ENCODE peak calls at places on chromosome 1, in nine cellular contexts. K, I, W, D, H, F, L, B and M are unnamed samples.

GRCh38 chr1:26327956-26328362 is 10.2 kb downstream of the CD52 start:
- DNase-seq in L (no peak), I (no peak), D (no peak), K (no peak), F (no peak), W (no peak), B (no peak), H (no peak), M (no peak)

GRCh38 chr1:172870901-172871606 is 179.7 kb downstream of the TNFSF18 start:
- DNase-seq in I (peak; percentile 41), F (no peak), D (no peak), H (no peak), K (no peak), L (no peak), W (no peak), B (no peak), M (no peak)

GRCh38 chr1:177256153-177256814 is 85.5 kb downstream of the BRINP2 start:
- DNase-seq in W (no peak), D (peak; percentile 26), K (peak; percentile 92), L (peak; percentile 21), H (peak; percentile 64), B (peak; percentile 65), F (peak; percentile 87), I (peak; percentile 72), M (no peak)

GRCh38 chr1:161936786-161937185 is 86.9 kb downstream of the OLFML2B start:
- DNase-seq in F (no peak), H (no peak), I (no peak), B (no peak), W (no peak), D (no peak), K (no peak), L (no peak), M (no peak)

GRCh38 chr1:32150847-32151246 is 28.6 kb upstream of the TXLNA start:
- DNase-seq in F (no peak), L (no peak), D (no peak), H (no peak), K (no peak), W (no peak), I (no peak), B (no peak), M (no peak)

GRCh38 chr1:41792485-41792770 is 126.3 kb downstream of the HIVEP3 start:
- DNase-seq in I (no peak), D (no peak), F (no peak), B (no peak), L (no peak), K (no peak), H (no peak), W (no peak), M (no peak)

GRCh38 chr1:95384570-95384969 is 150.6 kb downstream of the RWDD3 start:
- DNase-seq in B (no peak), F (peak; percentile 83), W (no peak), K (peak; percentile 52), I (peak; percentile 6), D (peak; percentile 18), L (peak; percentile 36), H (peak; percentile 21), M (no peak)

GRCh38 chr1:38418195-38419030 is 371.8 kb upstream of the POU3F1 start:
- DNase-seq in I (no peak), F (no peak), W (no peak), H (no peak), B (no peak), D (no peak), L (no peak), K (no peak), M (no peak)

GRCh38 chr1:195019385-195019784 is 1588.9 kb downstream of the KCNT2 start:
- DNase-seq in H (no peak), L (no peak), K (no peak), B (no peak), F (no peak), I (no peak), W (no peak), D (no peak), M (no peak)

GRCh38 chr1:227887697-227888403 is 59.9 kb downstream of the WNT9A start:
- DNase-seq in H (peak; percentile 78), B (peak; percentile 76), K (no peak), F (peak; percentile 79), L (no peak), I (no peak), D (no peak), W (peak; percentile 64), M (peak; percentile 15)

GRCh38 chr1:182143825-182144661 is 82.5 kb upstream of the ZNF648 start:
- DNase-seq in B (peak; percentile 83), K (peak; percentile 16), L (peak; percentile 24), H (peak; percentile 48), F (no peak), W (peak; percentile 85), D (no peak), I (no peak), M (no peak)

GRCh38 chr1:14017531-14017961 is 317.6 kb downstream of the PRDM2 start:
- DNase-seq in L (no peak), B (peak; percentile 44), I (no peak), F (no peak), D (no peak), H (no peak), W (no peak), K (no peak), M (no peak)

GRCh38 chr1:231160851-231161710 is 777 bp upstream of the TRIM67 start:
- DNase-seq in D (no peak), I (no peak), F (peak; percentile 32), L (peak; percentile 9), H (no peak), B (no peak), K (no peak), W (no peak), M (no peak)

GRCh38 chr1:46491500-46492268 is 2.0 kb downstream of the DMBX1 start:
- DNase-seq in B (no peak), I (no peak), W (no peak), D (no peak), F (no peak), H (no peak), L (no peak), K (no peak), M (no peak)

GRCh38 chr1:25008192-25008485 is 78.1 kb upstream of the RUNX3 start:
- DNase-seq in D (no peak), K (no peak), H (no peak), I (no peak), F (no peak), W (no peak), B (no peak), L (no peak), M (no peak)

GRCh38 chr1:150567341-150567716 is 12.1 kb downstream of the MCL1 start:
- DNase-seq in H (no peak), L (no peak), K (no peak), B (peak; percentile 72), W (no peak), F (no peak), I (no peak), D (no peak), M (no peak)

GRCh38 chr1:246155923-246156322 is 351.2 kb downstream of the SMYD3 start:
- DNase-seq in B (no peak), F (no peak), L (no peak), W (no peak), H (no peak), K (no peak), I (no peak), D (no peak), M (no peak)

GRCh38 chr1:175572932-175573871 is 170.2 kb downstream of the TNR start:
- DNase-seq in L (no peak), H (no peak), B (no peak), I (no peak), W (no peak), F (no peak), K (no peak), D (no peak), M (no peak)

GRCh38 chr1:18530567-18531502 is 50.1 kb downstream of the KLHDC7A start:
- DNase-seq in D (peak; percentile 63), I (no peak), W (no peak), B (peak; percentile 70), K (no peak), L (no peak), H (no peak), F (peak; percentile 60), M (no peak)
- TF ChIP-seq CTCF in D (peak; percentile 84), I (no peak), W (no peak), B (no peak), K (no peak), L (peak; percentile 50), H (no peak), F (peak; percentile 65), M (no peak)

DNA sequence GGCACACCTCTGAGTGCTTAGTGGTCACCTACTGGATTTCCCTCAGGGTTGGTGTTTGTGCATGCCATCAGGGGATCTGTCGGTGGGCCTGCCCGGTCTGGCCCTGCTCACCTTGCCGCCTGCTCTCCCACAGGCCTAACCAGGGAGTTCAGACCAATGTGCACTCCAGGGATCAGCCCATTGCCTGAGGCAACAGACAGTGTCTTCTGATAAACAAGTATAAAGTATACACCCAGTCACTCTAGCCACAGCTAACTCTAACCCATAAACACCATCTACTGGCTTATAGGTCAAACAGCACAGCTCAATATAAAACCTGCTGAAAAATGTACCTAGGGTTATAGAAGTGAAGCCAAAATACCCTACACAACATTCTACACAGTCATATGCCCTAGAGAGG is 1300.0 kb downstream of the PLA2G4A start:
- DNase-seq in W (no peak), I (peak; percentile 2), B (no peak), F (peak; percentile 2), L (no peak), K (no peak), D (no peak), H (no peak), M (no peak)
- TF ChIP-seq CTCF in W (no peak), I (no peak), B (no peak), F (no peak), L (no peak), K (no peak), D (no peak), H (no peak), M (no peak)

GRCh38 chr1:221085712-221086111 is 206.5 kb downstream of the HLX start:
- DNase-seq in K (no peak), D (no peak), W (no peak), L (no peak), I (no peak), F (no peak), H (no peak), B (no peak), M (no peak)

GRCh38 chr1:221093903-221094865 is 214.9 kb downstream of the HLX start:
- DNase-seq in I (no peak), K (no peak), B (no peak), F (peak; percentile 10), L (no peak), D (no peak), W (no peak), H (no peak), M (no peak)

GRCh38 chr1:221089803-221090202 is 210.6 kb downstream of the HLX start:
- DNase-seq in I (no peak), W (no peak), L (no peak), K (no peak), H (no peak), B (no peak), D (no peak), F (no peak), M (no peak)

GRCh38 chr1:221087919-221088318 is 208.7 kb downstream of the HLX start:
- DNase-seq in H (no peak), I (no peak), B (no peak), K (no peak), F (no peak), W (no peak), D (no peak), L (no peak), M (no peak)

GRCh38 chr1:221089273-221089672 is 210.0 kb downstream of the HLX start:
- DNase-seq in I (peak; percentile 37), B (no peak), L (no peak), H (no peak), F (no peak), K (no peak), D (no peak), W (no peak), M (no peak)
- TF ChIP-seq CTCF in I (no peak), B (no peak), L (no peak), H (no peak), F (no peak), K (no peak), D (no peak), W (no peak), M (no peak)

GRCh38 chr1:8342325-8342724 is 24.4 kb downstream of the SLC45A1 start:
- DNase-seq in H (no peak), D (no peak), K (no peak), I (no peak), L (no peak), F (no peak), B (no peak), W (no peak), M (no peak)
- TF ChIP-seq CTCF in H (no peak), D (no peak), K (no peak), I (no peak), L (no peak), F (no peak), B (no peak), W (no peak), M (no peak)